ENCODE peak calls at places on chromosomes 16 and 17, in ten cellular contexts. R is fibroblast of pulmonary artery; G is ACHN; N is type B pancreatic cell; A is activated CD4-positive, alpha-beta T cell treated with anti-CD3 and anti-CD28 coated beads, Interleukin-2, amount 50 U/mL, for 24 hours; Z is A172; E is Right ventricle myocardium superior; M is osteocyte; L is stimulated activated CD4-positive, alpha-beta T cell treated with anti-CD3 and anti-CD28 coated beads, Interleukin-4, amount 100 ng/mL, for 4 hours; B is RWPE1. I is an unnamed sample.

GRCh38 chr16:49593423-49594040 is 219.9 kb downstream of the C16orf78 start:
- DNase-seq in R (no peak), G (no peak), N (peak), A (no peak), Z (no peak), E (no peak), M (peak), L (no peak), B (no peak), I (no peak)

GRCh38 chr17:48100591-48101011 is 677 bp downstream of the CBX1 start:
- DNase-seq in R (peak), G (peak), N (peak), A (no peak), Z (peak), E (peak), M (peak), L (no peak), B (peak), I (peak)

GRCh38 chr17:9115446-9116265 is 94.3 kb downstream of the NTN1 start:
- DNase-seq in R (peak), G (peak), N (no peak), A (peak), Z (peak), E (peak), M (no peak), L (peak), B (no peak), I (peak)

GRCh38 chr17:3963214-3964201 is 729 bp downstream of the ATP2A3 start:
- DNase-seq in R (no peak), G (no peak), N (no peak), A (no peak), Z (no peak), E (peak), M (no peak), L (peak), B (no peak), I (peak)

GRCh38 chr17:4948166-4948996 is at the start of gene PFN1:
- DNase-seq in R (peak), G (peak), N (peak), A (peak), Z (peak), E (peak), M (peak), L (peak), B (peak), I (peak)

GRCh38 chr17:7712111-7712771 is 5.3 kb upstream of the DNAH2 start:
- DNase-seq in R (no peak), G (no peak), N (no peak), A (no peak), Z (no peak), E (no peak), M (no peak), L (no peak), B (no peak), I (no peak)

GRCh38 chr17:50055055-50055425 is 870 bp upstream of the ITGA3 start:
- DNase-seq in R (no peak), G (peak), N (no peak), A (no peak), Z (peak), E (no peak), M (no peak), L (no peak), B (peak), I (peak)

GRCh38 chr16:27768651-27769270 is 218.8 kb downstream of the KATNIP start:
- DNase-seq in R (no peak), G (no peak), N (no peak), A (no peak), Z (no peak), E (peak), M (no peak), L (no peak), B (no peak), I (no peak)

GRCh38 chr16:56588781-56589140 is 567 bp upstream of the MT3 start:
- DNase-seq in R (no peak), G (no peak), N (no peak), A (no peak), Z (no peak), E (no peak), M (no peak), L (no peak), B (no peak), I (no peak)

GRCh38 chr16:15511759-15512487 is 77.5 kb downstream of the BMERB1 start:
- DNase-seq in R (peak), G (no peak), N (no peak), A (no peak), Z (no peak), E (no peak), M (no peak), L (no peak), B (no peak), I (no peak)

GRCh38 chr17:74742153-74742515 is 5.1 kb downstream of the RAB37 start:
- DNase-seq in R (peak), G (no peak), N (no peak), A (no peak), Z (peak), E (no peak), M (no peak), L (peak), B (no peak), I (no peak)

GRCh38 chr17:56640116-56640515 is 46.6 kb downstream of the NOG start:
- DNase-seq in R (no peak), G (no peak), N (no peak), A (no peak), Z (no peak), E (no peak), M (no peak), L (no peak), B (no peak), I (no peak)

GRCh38 chr17:53721101-53721500 is 101.6 kb upstream of the KIF2B start:
- DNase-seq in R (no peak), G (peak), N (no peak), A (no peak), Z (no peak), E (no peak), M (no peak), L (no peak), B (no peak), I (no peak)

GRCh38 chr16:48188449-48189102 is 32.8 kb upstream of the ABCC12 start:
- DNase-seq in R (no peak), G (no peak), N (no peak), A (no peak), Z (no peak), E (no peak), M (no peak), L (no peak), B (no peak), I (no peak)

GRCh38 chr17:18008496-18009268 is 30.3 kb downstream of the ATPAF2 start:
- DNase-seq in R (no peak), G (peak), N (no peak), A (no peak), Z (peak), E (no peak), M (no peak), L (no peak), B (peak), I (no peak)

GRCh38 chr16:89550421-89550988 is 10.0 kb upstream of the RPL13 start:
- DNase-seq in R (no peak), G (no peak), N (no peak), A (no peak), Z (peak), E (no peak), M (no peak), L (no peak), B (no peak), I (no peak)

GRCh38 chr17:68108313-68109000 is 72.9 kb downstream of the KPNA2 start:
- DNase-seq in R (no peak), G (no peak), N (no peak), A (no peak), Z (no peak), E (no peak), M (no peak), L (no peak), B (no peak), I (no peak)

GRCh38 chr16:47979783-47980182 is 176.0 kb downstream of the ABCC12 start:
- DNase-seq in R (no peak), G (no peak), N (no peak), A (no peak), Z (no peak), E (no peak), M (no peak), L (no peak), B (no peak), I (no peak)

GRCh38 chr17:79875511-79875910 is 36.3 kb upstream of the CBX4 start:
- DNase-seq in R (no peak), G (no peak), N (no peak), A (no peak), Z (no peak), E (no peak), M (no peak), L (no peak), B (no peak), I (no peak)

GRCh38 chr16:81646561-81646960 is 132.5 kb upstream of the PLCG2 start:
- DNase-seq in R (peak), G (no peak), N (no peak), A (no peak), Z (no peak), E (no peak), M (no peak), L (no peak), B (no peak), I (no peak)

GRCh38 chr17:55386931-55387330 is 34.7 kb downstream of the MMD start:
- DNase-seq in R (no peak), G (no peak), N (no peak), A (no peak), Z (no peak), E (no peak), M (no peak), L (no peak), B (no peak), I (no peak)

GRCh38 chr17:81180836-81181810 is 15.1 kb upstream of the AATK start:
- DNase-seq in R (no peak), G (no peak), N (no peak), A (no peak), Z (no peak), E (no peak), M (no peak), L (no peak), B (no peak), I (no peak)

GRCh38 chr17:69012895-69013805 is 47.6 kb downstream of the ABCA9 start:
- DNase-seq in R (peak), G (no peak), N (no peak), A (no peak), Z (peak), E (no peak), M (no peak), L (no peak), B (no peak), I (no peak)